ENCODE peak calls at places on chromosomes 6 and 20, in five cellular contexts. One of them, this sample, is unnamed.

GRCh38 chr20:24951536-24952047 is 2.5 kb downstream of the CST7 start:
- DNase-seq in hippocampal formation: no peak
- DNase-seq in stimulated activated CD8-positive, alpha-beta memory T cell treated with anti-CD3 and anti-CD28 coated beads, Interleukin-7, amount 100 ng/mL, for 1 hour: no peak
- DNase-seq in type B pancreatic cell: no peak
- DNase-seq in AG08396: no peak
- DNase-seq in this sample: no peak

GRCh38 chr6:125019873-125020272 is 57.6 kb downstream of the RNF217 start:
- DNase-seq in stimulated activated CD8-positive, alpha-beta memory T cell treated with anti-CD3 and anti-CD28 coated beads, Interleukin-7, amount 100 ng/mL, for 1 hour: no peak
- DNase-seq in hippocampal formation: no peak
- DNase-seq in AG08396: no peak
- DNase-seq in type B pancreatic cell: no peak
- DNase-seq in this sample: no peak

GRCh38 chr20:15706719-15707118 is 866.5 kb downstream of the KIF16B start:
- DNase-seq in AG08396: no peak
- DNase-seq in stimulated activated CD8-positive, alpha-beta memory T cell treated with anti-CD3 and anti-CD28 coated beads, Interleukin-7, amount 100 ng/mL, for 1 hour: no peak
- DNase-seq in type B pancreatic cell: no peak
- DNase-seq in hippocampal formation: no peak
- DNase-seq in this sample: no peak

GRCh38 chr6:146090474-146090873 is 61.6 kb downstream of the GRM1 start:
- DNase-seq in hippocampal formation: no peak
- DNase-seq in AG08396: no peak
- DNase-seq in stimulated activated CD8-positive, alpha-beta memory T cell treated with anti-CD3 and anti-CD28 coated beads, Interleukin-7, amount 100 ng/mL, for 1 hour: no peak
- DNase-seq in type B pancreatic cell: no peak
- DNase-seq in this sample: no peak

GRCh38 chr6:31970604-31971271 is 1.2 kb downstream of the DXO start:
- DNase-seq in hippocampal formation: no peak
- DNase-seq in stimulated activated CD8-positive, alpha-beta memory T cell treated with anti-CD3 and anti-CD28 coated beads, Interleukin-7, amount 100 ng/mL, for 1 hour: no peak
- DNase-seq in AG08396: no peak
- DNase-seq in type B pancreatic cell: no peak
- DNase-seq in this sample: no peak

GRCh38 chr6:46845126-46845525 is 51.9 kb downstream of the MEP1A start:
- DNase-seq in hippocampal formation: no peak
- DNase-seq in type B pancreatic cell: no peak
- DNase-seq in stimulated activated CD8-positive, alpha-beta memory T cell treated with anti-CD3 and anti-CD28 coated beads, Interleukin-7, amount 100 ng/mL, for 1 hour: no peak
- DNase-seq in AG08396: no peak
- DNase-seq in this sample: no peak

GRCh38 chr20:21901470-21902275 is 196.2 kb downstream of the PAX1 start:
- DNase-seq in AG08396: no peak
- DNase-seq in stimulated activated CD8-positive, alpha-beta memory T cell treated with anti-CD3 and anti-CD28 coated beads, Interleukin-7, amount 100 ng/mL, for 1 hour: no peak
- DNase-seq in hippocampal formation: peak
- DNase-seq in type B pancreatic cell: no peak
- DNase-seq in this sample: no peak

GRCh38 chr6:143962644-143962929 is 45.5 kb downstream of the PLAGL1 start:
- DNase-seq in stimulated activated CD8-positive, alpha-beta memory T cell treated with anti-CD3 and anti-CD28 coated beads, Interleukin-7, amount 100 ng/mL, for 1 hour: no peak
- DNase-seq in type B pancreatic cell: no peak
- DNase-seq in AG08396: peak
- DNase-seq in hippocampal formation: no peak
- DNase-seq in this sample: no peak

GRCh38 chr6:10414766-10415592 is at the start of gene TFAP2A:
- DNase-seq in AG08396: no peak
- DNase-seq in type B pancreatic cell: no peak
- DNase-seq in hippocampal formation: no peak
- DNase-seq in stimulated activated CD8-positive, alpha-beta memory T cell treated with anti-CD3 and anti-CD28 coated beads, Interleukin-7, amount 100 ng/mL, for 1 hour: no peak
- DNase-seq in this sample: no peak

GRCh38 chr6:25682324-25682723 is 30.3 kb downstream of the SCGN start:
- DNase-seq in hippocampal formation: no peak
- DNase-seq in stimulated activated CD8-positive, alpha-beta memory T cell treated with anti-CD3 and anti-CD28 coated beads, Interleukin-7, amount 100 ng/mL, for 1 hour: no peak
- DNase-seq in AG08396: no peak
- DNase-seq in type B pancreatic cell: no peak
- DNase-seq in this sample: no peak

GRCh38 chr6:18317850-18318249 is 53.5 kb upstream of the DEK start:
- DNase-seq in AG08396: no peak
- DNase-seq in stimulated activated CD8-positive, alpha-beta memory T cell treated with anti-CD3 and anti-CD28 coated beads, Interleukin-7, amount 100 ng/mL, for 1 hour: no peak
- DNase-seq in type B pancreatic cell: no peak
- DNase-seq in hippocampal formation: no peak
- DNase-seq in this sample: no peak

GRCh38 chr6:105401247-105402089 is 1.4 kb downstream of the PREP start:
- DNase-seq in type B pancreatic cell: no peak
- DNase-seq in hippocampal formation: no peak
- DNase-seq in AG08396: no peak
- DNase-seq in stimulated activated CD8-positive, alpha-beta memory T cell treated with anti-CD3 and anti-CD28 coated beads, Interleukin-7, amount 100 ng/mL, for 1 hour: no peak
- DNase-seq in this sample: no peak

GRCh38 chr6:125952764-125953501 is 3.6 kb upstream of the HINT3 start:
- DNase-seq in stimulated activated CD8-positive, alpha-beta memory T cell treated with anti-CD3 and anti-CD28 coated beads, Interleukin-7, amount 100 ng/mL, for 1 hour: no peak
- DNase-seq in AG08396: peak
- DNase-seq in hippocampal formation: no peak
- DNase-seq in type B pancreatic cell: no peak
- DNase-seq in this sample: no peak

GRCh38 chr6:66992660-66993059 is 1285.6 kb upstream of the EYS start:
- DNase-seq in type B pancreatic cell: no peak
- DNase-seq in stimulated activated CD8-positive, alpha-beta memory T cell treated with anti-CD3 and anti-CD28 coated beads, Interleukin-7, amount 100 ng/mL, for 1 hour: no peak
- DNase-seq in AG08396: no peak
- DNase-seq in hippocampal formation: no peak
- DNase-seq in this sample: no peak

GRCh38 chr6:46990031-46990644 is 52.0 kb downstream of the ADGRF1 start:
- DNase-seq in type B pancreatic cell: no peak
- DNase-seq in AG08396: no peak
- DNase-seq in hippocampal formation: no peak
- DNase-seq in stimulated activated CD8-positive, alpha-beta memory T cell treated with anti-CD3 and anti-CD28 coated beads, Interleukin-7, amount 100 ng/mL, for 1 hour: no peak
- DNase-seq in this sample: no peak

GRCh38 chr6:144895890-144896289 is 610.8 kb downstream of the UTRN start:
- DNase-seq in stimulated activated CD8-positive, alpha-beta memory T cell treated with anti-CD3 and anti-CD28 coated beads, Interleukin-7, amount 100 ng/mL, for 1 hour: no peak
- DNase-seq in hippocampal formation: no peak
- DNase-seq in type B pancreatic cell: no peak
- DNase-seq in AG08396: no peak
- DNase-seq in this sample: no peak

GRCh38 chr20:3811421-3812258 is 8.7 kb upstream of the AP5S1 start:
- DNase-seq in type B pancreatic cell: peak
- DNase-seq in hippocampal formation: peak
- DNase-seq in stimulated activated CD8-positive, alpha-beta memory T cell treated with anti-CD3 and anti-CD28 coated beads, Interleukin-7, amount 100 ng/mL, for 1 hour: peak
- DNase-seq in AG08396: peak
- DNase-seq in this sample: peak

GRCh38 chr20:7090753-7091310 is 323.3 kb downstream of the BMP2 start:
- DNase-seq in hippocampal formation: no peak
- DNase-seq in AG08396: no peak
- DNase-seq in type B pancreatic cell: no peak
- DNase-seq in stimulated activated CD8-positive, alpha-beta memory T cell treated with anti-CD3 and anti-CD28 coated beads, Interleukin-7, amount 100 ng/mL, for 1 hour: no peak
- DNase-seq in this sample: no peak

GRCh38 chr6:75588947-75589346 is 12.7 kb upstream of the SENP6 start:
- DNase-seq in AG08396: no peak
- DNase-seq in hippocampal formation: no peak
- DNase-seq in stimulated activated CD8-positive, alpha-beta memory T cell treated with anti-CD3 and anti-CD28 coated beads, Interleukin-7, amount 100 ng/mL, for 1 hour: no peak
- DNase-seq in type B pancreatic cell: no peak
- DNase-seq in this sample: no peak

GRCh38 chr20:38247166-38247509 is 13.4 kb downstream of the KIAA1755 start:
- DNase-seq in AG08396: no peak
- DNase-seq in stimulated activated CD8-positive, alpha-beta memory T cell treated with anti-CD3 and anti-CD28 coated beads, Interleukin-7, amount 100 ng/mL, for 1 hour: no peak
- DNase-seq in type B pancreatic cell: no peak
- DNase-seq in hippocampal formation: no peak
- DNase-seq in this sample: no peak

GRCh38 chr6:30272032-30272431 is 54.7 kb upstream of the TRIM39 start:
- DNase-seq in hippocampal formation: no peak
- DNase-seq in AG08396: no peak
- DNase-seq in type B pancreatic cell: no peak
- DNase-seq in stimulated activated CD8-positive, alpha-beta memory T cell treated with anti-CD3 and anti-CD28 coated beads, Interleukin-7, amount 100 ng/mL, for 1 hour: no peak
- DNase-seq in this sample: no peak

GRCh38 chr20:58692579-58693225 is at the start of gene NPEPL1:
- DNase-seq in hippocampal formation: peak
- DNase-seq in type B pancreatic cell: peak
- DNase-seq in AG08396: peak
- DNase-seq in stimulated activated CD8-positive, alpha-beta memory T cell treated with anti-CD3 and anti-CD28 coated beads, Interleukin-7, amount 100 ng/mL, for 1 hour: peak
- DNase-seq in this sample: no peak

GRCh38 chr20:51628533-51629398 is 86.2 kb upstream of the NFATC2 start:
- DNase-seq in AG08396: peak
- DNase-seq in type B pancreatic cell: no peak
- DNase-seq in stimulated activated CD8-positive, alpha-beta memory T cell treated with anti-CD3 and anti-CD28 coated beads, Interleukin-7, amount 100 ng/mL, for 1 hour: no peak
- DNase-seq in hippocampal formation: no peak
- DNase-seq in this sample: no peak

GRCh38 chr6:88359530-88360202 is 193.5 kb upstream of the CNR1 start:
- DNase-seq in AG08396: no peak
- DNase-seq in stimulated activated CD8-positive, alpha-beta memory T cell treated with anti-CD3 and anti-CD28 coated beads, Interleukin-7, amount 100 ng/mL, for 1 hour: no peak
- DNase-seq in hippocampal formation: no peak
- DNase-seq in type B pancreatic cell: no peak
- DNase-seq in this sample: no peak